ENCODE peak calls at places on chromosomes 13 and 19, in six cellular contexts. W, X, Q, S, T and J are unnamed samples.

GRCh38 chr13:38686635-38687245 is at the start of gene FREM2:
- DNase-seq in W (no peak), S (peak), T (peak), Q (peak), X (no peak), J (peak)

GRCh38 chr13:110261166-110262081 is 45.5 kb downstream of the COL4A1 start:
- DNase-seq in T (peak), W (no peak), S (no peak), X (no peak), Q (no peak), J (no peak)

GRCh38 chr13:21458457-21458815 is 667 bp downstream of the ZDHHC20 start:
- DNase-seq in W (no peak), T (peak), Q (no peak), S (peak), X (peak), J (no peak)

GRCh38 chr19:38740932-38741331 is 3.3 kb downstream of the CAPN12 start:
- DNase-seq in W (no peak), X (no peak), Q (no peak), T (peak), S (no peak), J (no peak)

GRCh38 chr13:59318320-59318930 is 845.3 kb downstream of the DIAPH3 start:
- DNase-seq in Q (peak), W (peak), X (peak), S (peak), T (peak), J (no peak)

GRCh38 chr19:47762615-47763308 is 15.7 kb upstream of the SELENOW start:
- DNase-seq in T (no peak), Q (no peak), X (no peak), S (no peak), W (no peak), J (no peak)

GRCh38 chr13:50410921-50411712 is 395.9 kb downstream of the KCNRG start:
- DNase-seq in T (no peak), W (no peak), Q (no peak), X (no peak), S (no peak), J (peak)

GRCh38 chr13:89457977-89458376 is 1786.8 kb downstream of the SLITRK5 start:
- DNase-seq in T (peak), Q (no peak), X (no peak), S (no peak), W (no peak), J (peak)

GRCh38 chr13:19587635-19588300 is 26.4 kb upstream of the TPTE2 start:
- DNase-seq in S (no peak), X (no peak), Q (no peak), W (no peak), T (no peak), J (no peak)

GRCh38 chr19:41264581-41265375 is 606 bp downstream of the HNRNPUL1 start:
- DNase-seq in T (peak), Q (no peak), W (no peak), X (peak), S (peak), J (no peak)

GRCh38 chr13:44840131-44840530 is 149.1 kb downstream of the NUFIP1 start:
- DNase-seq in W (no peak), X (no peak), Q (no peak), T (no peak), S (no peak), J (no peak)

GRCh38 chr13:20035130-20035529 is 76.6 kb downstream of the ZMYM2 start:
- DNase-seq in S (no peak), Q (no peak), X (no peak), T (no peak), W (no peak), J (no peak)

GRCh38 chr13:65784088-65784816 is 1445.9 kb downstream of the PCDH9 start:
- DNase-seq in T (no peak), X (no peak), Q (no peak), S (no peak), W (no peak), J (no peak)

GRCh38 chr19:325937-326565 is 18.5 kb downstream of the MIER2 start:
- DNase-seq in X (no peak), Q (no peak), W (no peak), T (no peak), S (no peak), J (no peak)

GRCh38 chr13:101545521-101545920 is 93.0 kb downstream of the ITGBL1 start:
- DNase-seq in T (no peak), S (no peak), Q (no peak), W (no peak), X (no peak), J (no peak)

GRCh38 chr13:33229446-33230177 is 55.9 kb downstream of the STARD13 start:
- DNase-seq in W (no peak), X (no peak), T (no peak), Q (no peak), S (peak), J (no peak)

GRCh38 chr19:48608798-48609263 is 2.3 kb downstream of the SPACA4 start:
- DNase-seq in T (peak), S (peak), W (no peak), X (peak), Q (no peak), J (no peak)

GRCh38 chr13:101210774-101211173 is 205.5 kb downstream of the NALCN start:
- DNase-seq in S (no peak), Q (no peak), X (no peak), T (no peak), W (no peak), J (no peak)

GRCh38 chr13:37216340-37216739 is 110.9 kb upstream of the CSNK1A1L start:
- DNase-seq in Q (no peak), S (no peak), W (no peak), X (no peak), T (no peak), J (no peak)

GRCh38 chr19:11265785-11266236 is 3.5 kb upstream of the DOCK6 start:
- DNase-seq in T (no peak), X (no peak), W (no peak), S (no peak), Q (no peak), J (no peak)

GRCh38 chr19:31353826-31354225 is 4.6 kb upstream of the TSHZ3 start:
- DNase-seq in W (no peak), Q (no peak), T (no peak), X (no peak), S (no peak), J (no peak)

GRCh38 chr19:49712397-49712859 is 21.5 kb downstream of the CPT1C start:
- DNase-seq in W (no peak), X (no peak), T (peak), S (no peak), Q (no peak), J (no peak)

GRCh38 chr19:49165111-49165750 is 7.6 kb downstream of the TRPM4 start:
- DNase-seq in Q (no peak), X (no peak), W (no peak), T (no peak), S (peak), J (no peak)

GRCh38 chr13:39943711-39944110 is 288.2 kb downstream of the COG6 start:
- DNase-seq in Q (no peak), W (no peak), S (no peak), X (no peak), T (no peak), J (no peak)

GRCh38 chr19:8158411-8159074 is 9.2 kb upstream of the FBN3 start:
- DNase-seq in Q (peak), T (peak), X (peak), S (peak), W (peak), J (peak)

GRCh38 chr13:27383104-27383921 is 41.1 kb upstream of the GTF3A start:
- DNase-seq in S (no peak), W (no peak), T (no peak), X (no peak), Q (no peak), J (no peak)

GRCh38 chr19:47839411-47839810 is 17.7 kb downstream of the CRX start:
- DNase-seq in T (no peak), W (no peak), Q (no peak), S (no peak), X (no peak), J (no peak)

GRCh38 chr13:81133066-81133465 is 792.1 kb upstream of the SPRY2 start:
- DNase-seq in W (no peak), S (no peak), Q (no peak), X (no peak), T (no peak), J (no peak)

GRCh38 chr13:24683370-24683769 is 3.2 kb downstream of the ATP12A start:
- DNase-seq in S (no peak), T (no peak), Q (no peak), X (no peak), W (no peak), J (no peak)

GRCh38 chr13:44312898-44313551 is 60.6 kb upstream of the SERP2 start:
- DNase-seq in Q (no peak), W (no peak), S (no peak), T (no peak), X (no peak), J (peak)

GRCh38 chr13:26957163-26957562 is 196.6 kb upstream of the GPR12 start:
- DNase-seq in T (no peak), S (no peak), W (no peak), Q (no peak), X (no peak), J (no peak)

GRCh38 chr19:16462757-16463250 is 9.0 kb downstream of the EPS15L1 start:
- DNase-seq in T (no peak), S (no peak), Q (no peak), W (no peak), X (no peak), J (no peak)

GRCh38 chr19:29819986-29820385 is 8.2 kb downstream of the CCNE1 start:
- DNase-seq in W (no peak), T (no peak), X (no peak), Q (no peak), S (no peak), J (no peak)

GRCh38 chr13:83929147-83929546 is 46.9 kb upstream of the SLITRK1 start:
- DNase-seq in T (no peak), S (no peak), W (no peak), X (no peak), Q (no peak), J (no peak)

GRCh38 chr19:44813331-44814131 is 4.6 kb downstream of the BCAM start:
- DNase-seq in X (no peak), T (peak), Q (no peak), W (no peak), S (no peak), J (no peak)

GRCh38 chr19:383040-383439 is 25.9 kb downstream of the C2CD4C start:
- DNase-seq in W (no peak), T (no peak), Q (no peak), X (no peak), S (no peak), J (no peak)